ENCODE peak calls at places on chromosomes 11 and 22, in eight cellular contexts. B is dermis microvascular lymphatic vessel endothelial cell; Y is activated naive CD8-positive, alpha-beta T cell treated with anti-CD3 and anti-CD28 coated beads, Interleukin-2, amount 50 U/mL, for 16 hours; H is AG04450; T is ELR; A is naive thymus-derived CD4-positive, alpha-beta T cell; W is ecto neural progenitor cell; X is left ventricle myocardium superior. R is an unnamed sample.
A peak's percentile ranks its signal among the peaks of the same experiment; 100 is the strongest.

GRCh38 chr11:114056409-114056808 is 3.1 kb upstream of the ZBTB16 start:
- DNase-seq in T (no peak), Y (no peak), B (no peak), A (no peak), W (no peak), X (no peak), H (no peak), R (no peak)

GRCh38 chr11:63573881-63574855 is 11.0 kb upstream of the PLAAT2 start:
- DNase-seq in T (peak; percentile 42), W (no peak), Y (no peak), A (no peak), X (peak; percentile 38), B (no peak), H (peak; percentile 72), R (peak; percentile 70)

GRCh38 chr11:34266090-34266912 is 91.5 kb downstream of the ABTB2 start:
- DNase-seq in W (no peak), T (peak; percentile 68), A (no peak), Y (no peak), B (no peak), H (peak; percentile 84), X (no peak), R (no peak)

GRCh38 chr11:121426476-121427454 is 25.3 kb upstream of the SORL1 start:
- DNase-seq in X (peak; percentile 75), W (peak; percentile 74), H (no peak), Y (no peak), T (no peak), A (no peak), B (no peak), R (peak; percentile 56)

GRCh38 chr22:49997932-49998717 is 14.4 kb downstream of the IL17REL start:
- DNase-seq in Y (no peak), A (no peak), W (peak; percentile 43), H (no peak), B (no peak), T (no peak), X (no peak), R (no peak)

GRCh38 chr22:36770116-36770945 is 5.6 kb downstream of the IFT27 start:
- DNase-seq in T (no peak), Y (no peak), A (no peak), W (no peak), X (no peak), B (no peak), H (no peak), R (no peak)

GRCh38 chr22:26949193-26949592 is 291.8 kb downstream of the MIAT start:
- DNase-seq in A (no peak), T (peak; percentile 1), X (no peak), W (no peak), Y (no peak), H (no peak), B (peak; percentile 1), R (no peak)

GRCh38 chr22:32828150-32828549 is 26.6 kb downstream of the TIMP3 start:
- DNase-seq in A (no peak), Y (no peak), B (no peak), W (no peak), H (no peak), T (peak; percentile 36), X (no peak), R (no peak)

GRCh38 chr22:47173535-47174021 is 411.1 kb downstream of the TBC1D22A start:
- DNase-seq in A (no peak), Y (no peak), X (no peak), B (no peak), W (no peak), T (no peak), H (no peak), R (no peak)

GRCh38 chr11:130480166-130480565 is 31.7 kb downstream of the ADAMTS15 start:
- DNase-seq in W (no peak), X (no peak), B (no peak), A (no peak), T (peak; percentile 41), H (peak; percentile 23), Y (no peak), R (no peak)